ENCODE peak calls at places on chromosomes 4 and X, in six cellular contexts. One of them, this sample, is unnamed.

GRCh38 chr4:69058410-69059059 is 37.7 kb upstream of the UGT2B7 start:
- DNase-seq in HCT116: no peak
- DNase-seq in A549: no peak
- DNase-seq in GM23338: peak; percentile 19
- DNase-seq in HL-60: no peak
- DNase-seq in SK-N-SH: no peak
- DNase-seq in this sample: no peak

GRCh38 chr4:6447561-6448290 is 24.7 kb downstream of the PPP2R2C start:
- DNase-seq in HCT116: no peak
- DNase-seq in A549: no peak
- DNase-seq in GM23338: no peak
- DNase-seq in HL-60: no peak
- DNase-seq in SK-N-SH: no peak
- DNase-seq in this sample: no peak

GRCh38 chrX:50910685-50911176 is at the start of gene BMP15:
- DNase-seq in HCT116: no peak
- DNase-seq in A549: no peak
- DNase-seq in GM23338: no peak
- DNase-seq in HL-60: no peak
- DNase-seq in SK-N-SH: no peak
- DNase-seq in this sample: no peak

GRCh38 chr4:53671757-53672156 is 80.5 kb upstream of the LNX1 start:
- DNase-seq in HCT116: no peak
- DNase-seq in A549: no peak
- DNase-seq in GM23338: no peak
- DNase-seq in HL-60: no peak
- DNase-seq in SK-N-SH: no peak
- DNase-seq in this sample: no peak

GRCh38 chr4:1032861-1033260 is 21.4 kb downstream of the FGFRL1 start:
- DNase-seq in HCT116: no peak
- DNase-seq in A549: no peak
- DNase-seq in GM23338: no peak
- DNase-seq in HL-60: no peak
- DNase-seq in SK-N-SH: no peak
- DNase-seq in this sample: no peak

GRCh38 chr4:89284828-89285227 is 22.8 kb downstream of the GPRIN3 start:
- DNase-seq in HCT116: no peak
- DNase-seq in A549: no peak
- DNase-seq in GM23338: no peak
- DNase-seq in HL-60: no peak
- DNase-seq in SK-N-SH: no peak
- DNase-seq in this sample: no peak

GRCh38 chr4:170088686-170089085 is 1.1 kb downstream of the AADAT start:
- DNase-seq in HCT116: no peak
- DNase-seq in A549: no peak
- DNase-seq in GM23338: no peak
- DNase-seq in HL-60: no peak
- DNase-seq in SK-N-SH: peak; percentile 29
- DNase-seq in this sample: no peak

GRCh38 chr4:129092636-129093172 is 635 bp downstream of the SCLT1 start:
- DNase-seq in HCT116: no peak
- DNase-seq in A549: no peak
- DNase-seq in GM23338: no peak
- DNase-seq in HL-60: no peak
- DNase-seq in SK-N-SH: no peak
- DNase-seq in this sample: no peak

GRCh38 chr4:88991746-88992145 is 65.2 kb downstream of the FAM13A start:
- DNase-seq in HCT116: no peak
- DNase-seq in A549: no peak
- DNase-seq in GM23338: no peak
- DNase-seq in HL-60: no peak
- DNase-seq in SK-N-SH: no peak
- DNase-seq in this sample: no peak

GRCh38 chrX:15598031-15598430 is 2.7 kb downstream of the ACE2 start:
- DNase-seq in HCT116: no peak
- DNase-seq in A549: no peak
- DNase-seq in GM23338: no peak
- DNase-seq in HL-60: no peak
- DNase-seq in SK-N-SH: no peak
- DNase-seq in this sample: no peak

GRCh38 chrX:65196758-65197371 is 220.6 kb upstream of the ZC4H2 start:
- DNase-seq in HCT116: no peak
- DNase-seq in A549: peak; percentile 1
- DNase-seq in GM23338: peak; percentile 75
- DNase-seq in HL-60: no peak
- DNase-seq in SK-N-SH: no peak
- DNase-seq in this sample: no peak

GRCh38 chrX:107818900-107819521 is 6.7 kb upstream of the MID2 start:
- DNase-seq in HCT116: no peak
- DNase-seq in A549: no peak
- DNase-seq in GM23338: peak; percentile 2
- DNase-seq in HL-60: no peak
- DNase-seq in SK-N-SH: no peak
- DNase-seq in this sample: no peak

GRCh38 chr4:175376287-175376977 is 435.6 kb downstream of the GPM6A start:
- DNase-seq in HCT116: no peak
- DNase-seq in A549: no peak
- DNase-seq in GM23338: peak; percentile 37
- DNase-seq in HL-60: no peak
- DNase-seq in SK-N-SH: no peak
- DNase-seq in this sample: no peak

GRCh38 chrX:154742623-154743022 is 8.3 kb downstream of the GAB3 start:
- DNase-seq in HCT116: no peak
- DNase-seq in A549: no peak
- DNase-seq in GM23338: no peak
- DNase-seq in HL-60: no peak
- DNase-seq in SK-N-SH: no peak
- DNase-seq in this sample: no peak

GRCh38 chr4:112411781-112412281 is 104.1 kb downstream of the NEUROG2 start:
- DNase-seq in HCT116: no peak
- DNase-seq in A549: no peak
- DNase-seq in GM23338: peak; percentile 51
- DNase-seq in HL-60: no peak
- DNase-seq in SK-N-SH: no peak
- DNase-seq in this sample: no peak

GRCh38 chr4:40378619-40379018 is 43.5 kb downstream of the CHRNA9 start:
- DNase-seq in HCT116: no peak
- DNase-seq in A549: no peak
- DNase-seq in GM23338: no peak
- DNase-seq in HL-60: no peak
- DNase-seq in SK-N-SH: no peak
- DNase-seq in this sample: no peak

GRCh38 chr4:29553842-29554241 is 1166.3 kb upstream of the PCDH7 start:
- DNase-seq in HCT116: peak; percentile 7
- DNase-seq in A549: no peak
- DNase-seq in GM23338: no peak
- DNase-seq in HL-60: no peak
- DNase-seq in SK-N-SH: no peak
- DNase-seq in this sample: no peak

GRCh38 chr4:91936301-91936700 is 367.5 kb upstream of the GRID2 start:
- DNase-seq in HCT116: no peak
- DNase-seq in A549: no peak
- DNase-seq in GM23338: no peak
- DNase-seq in HL-60: no peak
- DNase-seq in SK-N-SH: no peak
- DNase-seq in this sample: no peak

GRCh38 chrX:69063486-69063885 is 101.8 kb downstream of the PJA1 start:
- DNase-seq in HCT116: no peak
- DNase-seq in A549: no peak
- DNase-seq in GM23338: no peak
- DNase-seq in HL-60: no peak
- DNase-seq in SK-N-SH: no peak
- DNase-seq in this sample: no peak

GRCh38 chr4:86388252-86388651 is 28.4 kb upstream of the MAPK10 start:
- DNase-seq in HCT116: no peak
- DNase-seq in A549: no peak
- DNase-seq in GM23338: no peak
- DNase-seq in HL-60: no peak
- DNase-seq in SK-N-SH: no peak
- DNase-seq in this sample: no peak

GRCh38 chrX:145552643-145553042 is 265.0 kb upstream of the SLITRK2 start:
- DNase-seq in HCT116: no peak
- DNase-seq in A549: no peak
- DNase-seq in GM23338: peak; percentile 2
- DNase-seq in HL-60: no peak
- DNase-seq in SK-N-SH: no peak
- DNase-seq in this sample: no peak

GRCh38 chrX:107715331-107716044 is 60.1 kb downstream of the TSC22D3 start:
- DNase-seq in HCT116: no peak
- DNase-seq in A549: no peak
- DNase-seq in GM23338: no peak
- DNase-seq in HL-60: no peak
- DNase-seq in SK-N-SH: peak; percentile 30
- DNase-seq in this sample: no peak

GRCh38 chrX:15384304-15384703 is at the start of gene VEGFD:
- DNase-seq in HCT116: no peak
- DNase-seq in A549: no peak
- DNase-seq in GM23338: peak; percentile 9
- DNase-seq in HL-60: no peak
- DNase-seq in SK-N-SH: no peak
- DNase-seq in this sample: no peak

GRCh38 chrX:16589211-16589610 is 60.7 kb upstream of the S100G start:
- DNase-seq in HCT116: no peak
- DNase-seq in A549: no peak
- DNase-seq in GM23338: no peak
- DNase-seq in HL-60: no peak
- DNase-seq in SK-N-SH: no peak
- DNase-seq in this sample: no peak

GRCh38 chr4:79623125-79623905 is 215.3 kb upstream of the GK2 start:
- DNase-seq in HCT116: no peak
- DNase-seq in A549: no peak
- DNase-seq in GM23338: no peak
- DNase-seq in HL-60: no peak
- DNase-seq in SK-N-SH: no peak
- DNase-seq in this sample: no peak
- TF ChIP-seq REST in HCT116: no peak
- TF ChIP-seq REST in A549: no peak
- TF ChIP-seq REST in GM23338: no peak
- TF ChIP-seq REST in HL-60: no peak
- TF ChIP-seq REST in SK-N-SH: no peak
- TF ChIP-seq REST in this sample: no peak

GRCh38 chr4:174215055-174215454 is 68.4 kb downstream of the FBXO8 start:
- DNase-seq in HCT116: no peak
- DNase-seq in A549: no peak
- DNase-seq in GM23338: no peak
- DNase-seq in HL-60: no peak
- DNase-seq in SK-N-SH: no peak
- DNase-seq in this sample: no peak

GRCh38 chr4:174217273-174218126 is 66.0 kb downstream of the FBXO8 start:
- DNase-seq in HCT116: no peak
- DNase-seq in A549: no peak
- DNase-seq in GM23338: peak; percentile 33
- DNase-seq in HL-60: no peak
- DNase-seq in SK-N-SH: peak; percentile 85
- DNase-seq in this sample: no peak

GRCh38 chr4:174215936-174216699 is 67.3 kb downstream of the FBXO8 start:
- DNase-seq in HCT116: no peak
- DNase-seq in A549: no peak
- DNase-seq in GM23338: peak; percentile 65
- DNase-seq in HL-60: no peak
- DNase-seq in SK-N-SH: peak; percentile 76
- DNase-seq in this sample: no peak

GRCh38 chr4:174216935-174217272 is 66.6 kb downstream of the FBXO8 start:
- DNase-seq in HCT116: no peak
- DNase-seq in A549: no peak
- DNase-seq in GM23338: peak; percentile 17
- DNase-seq in HL-60: no peak
- DNase-seq in SK-N-SH: no peak
- DNase-seq in this sample: no peak

GRCh38 chr4:174218127-174218790 is 65.2 kb downstream of the FBXO8 start:
- DNase-seq in HCT116: no peak
- DNase-seq in A549: no peak
- DNase-seq in GM23338: peak; percentile 50
- DNase-seq in HL-60: no peak
- DNase-seq in SK-N-SH: peak; percentile 50
- DNase-seq in this sample: no peak
- H3K4me3 ChIP-seq in HCT116: no peak overlapping the region
- H3K4me3 ChIP-seq in A549: peak overlapping the region; percentile 43
- H3K4me3 ChIP-seq in GM23338: peak overlapping the region; percentile 53
- H3K4me3 ChIP-seq in HL-60: no peak overlapping the region
- H3K4me3 ChIP-seq in SK-N-SH: peak overlapping the region; percentile 62
- H3K4me3 ChIP-seq in this sample: peak overlapping the region; percentile 51

GRCh38 chr4:85244638-85245037 is 230.3 kb upstream of the ARHGAP24 start:
- DNase-seq in HCT116: no peak
- DNase-seq in A549: no peak
- DNase-seq in GM23338: no peak
- DNase-seq in HL-60: no peak
- DNase-seq in SK-N-SH: no peak
- DNase-seq in this sample: no peak

GRCh38 chr4:85243857-85244256 is 231.1 kb upstream of the ARHGAP24 start:
- DNase-seq in HCT116: no peak
- DNase-seq in A549: no peak
- DNase-seq in GM23338: peak; percentile 62
- DNase-seq in HL-60: no peak
- DNase-seq in SK-N-SH: peak; percentile 4
- DNase-seq in this sample: no peak

GRCh38 chr4:85250852-85251251 is 224.1 kb upstream of the ARHGAP24 start:
- DNase-seq in HCT116: no peak
- DNase-seq in A549: no peak
- DNase-seq in GM23338: no peak
- DNase-seq in HL-60: no peak
- DNase-seq in SK-N-SH: no peak
- DNase-seq in this sample: no peak

DNA sequence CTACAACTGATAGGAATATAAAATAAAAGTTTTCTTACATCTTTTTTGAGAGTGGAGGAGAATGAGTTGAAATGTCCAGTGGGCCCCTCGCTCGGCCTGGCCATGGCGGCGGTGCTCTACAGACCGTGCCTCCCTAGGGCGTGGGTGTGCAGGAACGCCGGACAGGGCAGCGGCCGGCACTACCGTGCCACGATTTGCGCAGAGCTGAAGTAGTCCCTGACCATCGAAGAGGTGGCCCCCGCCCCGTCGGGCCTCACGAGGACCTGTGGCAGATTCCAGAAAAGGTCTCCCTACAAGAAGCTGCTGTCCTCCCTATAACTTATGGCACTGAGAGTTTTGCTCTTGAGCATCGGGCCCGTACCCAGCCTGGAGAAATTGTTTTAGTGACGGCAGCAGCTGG is 228.9 kb upstream of the ARHGAP24 start:
- DNase-seq in HCT116: no peak
- DNase-seq in A549: no peak
- DNase-seq in GM23338: no peak
- DNase-seq in HL-60: no peak
- DNase-seq in SK-N-SH: no peak
- DNase-seq in this sample: no peak
- TF ChIP-seq REST in HCT116: no peak
- TF ChIP-seq REST in A549: no peak
- TF ChIP-seq REST in GM23338: no peak
- TF ChIP-seq REST in HL-60: no peak
- TF ChIP-seq REST in SK-N-SH: no peak
- TF ChIP-seq REST in this sample: no peak

DNA sequence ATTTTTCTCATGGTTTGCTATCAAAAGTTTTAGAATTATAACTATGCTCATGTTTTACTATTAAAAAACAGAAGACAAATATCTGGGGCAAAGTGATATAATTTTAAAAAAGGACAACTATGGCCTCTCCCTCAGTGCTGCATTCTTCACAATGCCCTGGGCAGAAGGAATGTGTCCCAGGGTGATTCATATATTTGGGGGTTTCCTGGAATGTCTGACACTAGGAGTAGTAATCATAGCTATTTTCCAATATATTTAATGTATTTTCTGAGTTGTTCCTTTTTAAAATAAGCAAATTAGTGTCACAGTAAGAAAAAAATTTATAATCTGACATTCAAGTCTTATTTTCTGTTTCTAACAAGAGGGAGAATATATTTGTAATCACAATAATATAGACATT is 281.7 kb downstream of the UNC5C start:
- DNase-seq in HCT116: no peak
- DNase-seq in A549: peak; percentile 9
- DNase-seq in GM23338: no peak
- DNase-seq in HL-60: no peak
- DNase-seq in SK-N-SH: no peak
- DNase-seq in this sample: no peak
- H3K4me3 ChIP-seq in HCT116: no peak overlapping the region
- H3K4me3 ChIP-seq in A549: no peak overlapping the region
- H3K4me3 ChIP-seq in GM23338: no peak overlapping the region
- H3K4me3 ChIP-seq in HL-60: no peak overlapping the region
- H3K4me3 ChIP-seq in SK-N-SH: no peak overlapping the region
- H3K4me3 ChIP-seq in this sample: no peak overlapping the region

This sample was measured in Panc1.